ENCODE peak calls at places on chromosomes 6 and 20, in eight cellular contexts. D is neural progenitor cell, K is breast epithelium, A is prostate gland, N is RWPE1, T is IMR-90, Z is caudate nucleus, W is heart right ventricle. J is an unnamed sample.

GRCh38 chr6:88519227-88520019 is 353.3 kb upstream of the CNR1 start:
- DNase-seq in D (no peak), K (no peak), A (no peak), N (no peak), T (no peak), Z (no peak), W (no peak), J (no peak)

GRCh38 chr6:116443105-116443504 is 18.1 kb upstream of the CALHM6 start:
- DNase-seq in D (no peak), K (no peak), A (no peak), N (no peak), T (no peak), Z (no peak), W (no peak), J (no peak)

GRCh38 chr20:35967979-35968640 is at the start of gene CNBD2:
- DNase-seq in D (no peak), K (no peak), A (no peak), N (no peak), T (no peak), Z (no peak), W (no peak), J (no peak)

GRCh38 chr20:44072381-44072780 is 114.6 kb downstream of the JPH2 start:
- DNase-seq in D (no peak), K (no peak), A (no peak), N (no peak), T (no peak), Z (no peak), W (no peak), J (no peak)

GRCh38 chr6:100335999-100336398 is 128.7 kb downstream of the SIM1 start:
- DNase-seq in D (no peak), K (no peak), A (no peak), N (no peak), T (no peak), Z (no peak), W (no peak), J (no peak)

GRCh38 chr20:62068997-62069396 is 3.3 kb upstream of the TAF4 start:
- DNase-seq in D (no peak), K (no peak), A (no peak), N (no peak), T (no peak), Z (no peak), W (no peak), J (no peak)

GRCh38 chr6:27630727-27631613 is 158.1 kb upstream of the ZNF184 start:
- DNase-seq in D (peak), K (no peak), A (peak), N (peak), T (peak), Z (peak), W (no peak), J (peak)

GRCh38 chr6:84417261-84417660 is 189.8 kb upstream of the CEP162 start:
- DNase-seq in D (no peak), K (no peak), A (no peak), N (no peak), T (peak), Z (no peak), W (no peak), J (no peak)

GRCh38 chr6:161908872-161909271 is 635.0 kb upstream of the AGPAT4 start:
- DNase-seq in D (no peak), K (no peak), A (no peak), N (no peak), T (no peak), Z (no peak), W (no peak), J (no peak)

GRCh38 chr20:45368221-45368980 is 5.4 kb downstream of the SYS1 start:
- DNase-seq in D (no peak), K (no peak), A (no peak), N (no peak), T (no peak), Z (no peak), W (no peak), J (no peak)

GRCh38 chr6:47787620-47788497 is 6.0 kb downstream of the OPN5 start:
- DNase-seq in D (peak), K (peak), A (peak), N (peak), T (peak), Z (peak), W (peak), J (peak)

GRCh38 chr6:81031429-81031828 is 721.1 kb downstream of the TENT5A start:
- DNase-seq in D (no peak), K (no peak), A (no peak), N (no peak), T (no peak), Z (no peak), W (no peak), J (no peak)

GRCh38 chr6:8494730-8495129 is 59.4 kb upstream of the SLC35B3 start:
- DNase-seq in D (no peak), K (no peak), A (no peak), N (no peak), T (no peak), Z (no peak), W (no peak), J (no peak)

GRCh38 chr20:11144114-11144513 is 470.3 kb upstream of the JAG1 start:
- DNase-seq in D (no peak), K (no peak), A (no peak), N (peak), T (peak), Z (no peak), W (no peak), J (no peak)

GRCh38 chr20:50193851-50194830 is 3.5 kb downstream of the CEBPB start:
- DNase-seq in D (peak), K (no peak), A (no peak), N (no peak), T (peak), Z (no peak), W (no peak), J (peak)

GRCh38 chr6:159906400-159906799 is 15.6 kb downstream of the MAS1 start:
- DNase-seq in D (no peak), K (no peak), A (no peak), N (no peak), T (no peak), Z (no peak), W (no peak), J (no peak)

GRCh38 chr6:11093065-11093590 is 506 bp upstream of the SMIM13 start:
- DNase-seq in D (no peak), K (no peak), A (peak), N (peak), T (peak), Z (no peak), W (no peak), J (no peak)

GRCh38 chr20:37850724-37851123 is 52.2 kb upstream of the VSTM2L start:
- DNase-seq in D (no peak), K (no peak), A (no peak), N (no peak), T (peak), Z (no peak), W (no peak), J (no peak)

GRCh38 chr20:31605902-31606677 is 1.0 kb downstream of the ID1 start:
- DNase-seq in D (peak), K (no peak), A (peak), N (peak), T (no peak), Z (no peak), W (no peak), J (peak)

GRCh38 chr6:112311950-112312547 is 35.1 kb upstream of the RFPL4B start:
- DNase-seq in D (peak), K (no peak), A (no peak), N (peak), T (peak), Z (no peak), W (peak), J (no peak)

GRCh38 chr6:26067367-26067766 is 19.9 kb upstream of the HFE start:
- DNase-seq in D (no peak), K (no peak), A (peak), N (no peak), T (no peak), Z (no peak), W (no peak), J (no peak)

GRCh38 chr6:56484669-56485068 is 158.0 kb downstream of the DST start:
- DNase-seq in D (no peak), K (no peak), A (no peak), N (no peak), T (peak), Z (no peak), W (no peak), J (no peak)

GRCh38 chr20:2866236-2866635 is 7.0 kb upstream of the PTPRA start:
- DNase-seq in D (no peak), K (no peak), A (no peak), N (no peak), T (no peak), Z (no peak), W (no peak), J (no peak)

GRCh38 chr6:108578595-108579038 is 17.9 kb downstream of the FOXO3 start:
- DNase-seq in D (no peak), K (no peak), A (no peak), N (no peak), T (peak), Z (no peak), W (no peak), J (no peak)

GRCh38 chr6:8852332-8852731 is 417.0 kb upstream of the SLC35B3 start:
- DNase-seq in D (no peak), K (no peak), A (no peak), N (no peak), T (no peak), Z (no peak), W (no peak), J (no peak)

GRCh38 chr6:129667621-129668020 is 42.4 kb downstream of the ARHGAP18 start:
- DNase-seq in D (no peak), K (no peak), A (peak), N (no peak), T (peak), Z (no peak), W (no peak), J (no peak)

GRCh38 chr6:52049252-52050050 is 38.0 kb downstream of the PKHD1 start:
- DNase-seq in D (peak), K (no peak), A (no peak), N (peak), T (peak), Z (no peak), W (no peak), J (no peak)

DNA sequence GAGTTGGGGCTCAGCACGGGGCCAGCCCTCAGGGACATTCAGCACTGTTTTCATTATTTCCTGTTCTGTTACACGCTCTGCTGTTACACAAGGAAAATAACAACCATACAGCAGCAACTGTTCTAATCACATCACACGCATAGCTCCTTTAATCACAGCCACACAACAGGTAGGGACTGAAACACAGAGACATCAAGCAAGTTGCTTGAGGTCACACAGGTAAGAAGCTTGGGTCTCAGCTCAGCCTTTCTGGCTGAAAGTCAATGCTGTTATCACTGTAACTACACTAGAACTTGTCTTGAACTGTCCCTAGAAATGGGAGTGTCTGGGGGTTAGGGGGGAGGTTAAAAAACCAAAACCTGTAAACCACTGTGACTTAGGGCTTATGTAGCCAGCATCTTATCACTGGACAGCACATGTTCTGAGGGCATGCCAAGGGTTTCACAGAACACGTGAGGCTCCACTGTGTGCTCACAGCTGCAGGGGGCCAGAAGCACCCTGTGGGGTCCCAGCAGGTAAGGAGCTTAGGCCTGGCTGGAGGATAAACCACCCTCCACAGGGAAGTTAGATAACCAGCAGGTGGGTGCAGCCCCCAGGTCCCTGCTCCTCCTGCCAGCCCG is 146.0 kb downstream of the EYA2 start:
- DNase-seq in D (no peak), K (no peak), A (no peak), N (no peak), T (no peak), Z (no peak), W (no peak), J (peak)
- H3K27ac ChIP-seq in D (no peak), K (no peak), A (no peak), N (no peak), T (no peak), Z (no peak), W (no peak), J (no peak)

GRCh38 chr6:3227363-3228045 is at the start of gene TUBB2B:
- DNase-seq in D (peak), K (no peak), A (no peak), N (no peak), T (peak), Z (peak), W (no peak), J (peak)
- H3K27ac ChIP-seq in D (peak), K (peak), A (no peak), N (no peak), T (no peak), Z (peak), W (no peak), J (peak)

GRCh38 chr6:36827261-36828079 is 11.8 kb downstream of the CPNE5 start:
- DNase-seq in D (peak), K (no peak), A (no peak), N (peak), T (peak), Z (no peak), W (peak), J (no peak)
- H3K27ac ChIP-seq in D (no peak), K (peak), A (peak), N (peak), T (no peak), Z (peak), W (peak), J (peak)

DNA sequence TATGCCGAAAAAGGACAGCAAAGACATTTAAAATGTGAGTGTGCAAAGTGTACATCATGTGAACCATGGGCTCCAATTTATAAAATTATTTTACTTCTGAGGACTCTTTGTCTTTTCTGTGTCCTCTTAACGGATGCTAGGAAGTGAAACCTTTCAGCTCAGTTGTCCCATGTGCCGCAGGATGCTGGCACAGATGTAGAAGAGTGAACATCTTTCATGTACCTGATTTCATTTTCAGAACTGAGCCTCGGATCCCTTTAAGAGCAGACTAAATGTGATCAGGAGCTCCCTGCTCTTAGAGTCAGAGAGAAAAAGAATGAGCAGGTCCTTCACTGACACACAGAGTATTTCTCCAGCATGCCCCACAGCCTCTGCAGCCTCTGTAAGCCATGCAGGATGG is 27.6 kb upstream of the FUCA2 start:
- DNase-seq in D (no peak), K (no peak), A (no peak), N (no peak), T (no peak), Z (no peak), W (no peak), J (no peak)
- H3K27ac ChIP-seq in D (no peak), K (no peak), A (no peak), N (no peak), T (no peak), Z (no peak), W (no peak), J (no peak)

GRCh38 chr20:6169251-6169650 is 46.4 kb upstream of the FERMT1 start:
- DNase-seq in D (no peak), K (no peak), A (no peak), N (peak), T (peak), Z (no peak), W (no peak), J (no peak)
- H3K27ac ChIP-seq in D (no peak), K (no peak), A (no peak), N (no peak), T (no peak), Z (no peak), W (no peak), J (no peak)

GRCh38 chr6:46491789-46492547 is 719 bp upstream of the RCAN2 start:
- DNase-seq in D (peak), K (peak), A (peak), N (peak), T (peak), Z (peak), W (peak), J (peak)
- H3K27ac ChIP-seq in D (no peak), K (peak), A (peak), N (no peak), T (no peak), Z (peak), W (peak), J (no peak)

GRCh38 chr6:134421496-134421895 is 103.6 kb upstream of the SGK1 start:
- DNase-seq in D (no peak), K (no peak), A (no peak), N (no peak), T (peak), Z (no peak), W (no peak), J (no peak)
- H3K27ac ChIP-seq in D (no peak), K (no peak), A (no peak), N (no peak), T (peak), Z (no peak), W (no peak), J (no peak)

DNA sequence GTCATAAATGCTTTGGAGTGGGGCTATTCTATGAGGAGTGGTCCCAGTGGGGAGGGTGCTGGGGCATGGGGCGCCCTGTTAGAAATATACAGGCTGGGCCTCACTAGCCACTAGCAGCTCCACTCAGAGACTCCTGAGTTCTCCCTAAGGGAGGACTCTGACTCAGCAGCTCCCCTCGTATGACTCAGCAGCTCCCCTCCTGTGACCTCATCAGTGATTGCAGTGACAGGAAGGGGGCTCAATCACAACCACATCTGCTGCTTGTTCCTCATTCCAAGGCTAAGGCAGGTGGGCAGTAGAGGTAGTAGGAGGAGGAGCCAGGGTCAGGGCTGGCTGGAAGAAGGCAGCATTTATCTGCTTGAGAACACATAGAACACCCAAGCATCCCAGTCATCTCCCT is 73.7 kb downstream of the PRND start:
- DNase-seq in D (no peak), K (no peak), A (no peak), N (peak), T (peak), Z (no peak), W (no peak), J (peak)
- H3K27ac ChIP-seq in D (no peak), K (peak), A (no peak), N (no peak), T (no peak), Z (no peak), W (no peak), J (no peak)

GRCh38 chr6:83069633-83070032 is 2.2 kb downstream of the DOP1A start:
- DNase-seq in D (no peak), K (no peak), A (no peak), N (no peak), T (no peak), Z (no peak), W (no peak), J (no peak)
- H3K27ac ChIP-seq in D (peak), K (no peak), A (no peak), N (no peak), T (no peak), Z (no peak), W (no peak), J (no peak)

DNA sequence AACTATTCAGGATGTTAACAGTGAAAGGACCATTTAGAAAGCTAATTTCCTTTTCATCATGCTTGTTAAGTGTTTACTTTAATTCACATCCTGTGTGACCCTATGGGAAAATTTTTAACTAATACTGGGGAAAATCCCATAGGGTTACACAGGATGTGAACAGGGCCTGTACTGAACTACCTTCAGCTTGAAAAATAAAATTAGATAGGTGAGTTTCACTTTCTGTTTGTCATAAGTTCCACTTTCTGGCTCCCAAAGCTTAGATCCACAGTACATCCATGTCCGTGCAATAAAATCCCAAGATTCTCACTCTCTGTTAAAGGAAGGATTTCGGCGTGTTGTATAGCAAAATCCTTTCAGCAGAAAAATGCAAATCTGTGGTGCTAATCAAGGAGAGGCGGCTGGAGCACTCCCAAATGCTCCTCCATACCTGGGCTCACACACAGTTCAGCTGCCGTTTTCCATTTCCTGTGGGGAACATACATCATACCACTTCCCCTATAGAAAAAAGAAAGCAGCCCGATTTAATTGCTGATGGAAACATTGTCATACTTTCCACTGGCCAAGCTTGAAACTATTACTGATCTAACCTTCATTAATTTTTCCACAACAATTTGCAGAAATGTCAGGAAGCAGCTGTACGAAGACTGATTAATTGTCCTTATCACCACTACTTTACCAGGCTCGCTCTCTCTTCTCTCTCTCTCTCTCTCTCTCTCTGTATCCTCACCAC is 125.2 kb downstream of the HIVEP2 start:
- DNase-seq in D (no peak), K (no peak), A (no peak), N (no peak), T (peak), Z (no peak), W (no peak), J (no peak)
- H3K27ac ChIP-seq in D (no peak), K (peak), A (no peak), N (no peak), T (peak), Z (no peak), W (peak), J (no peak)

J was measured in endodermal cell.